ENCODE peak calls at places on chromosomes 16 and 17, in four cellular contexts. J, W, D and C are unnamed samples.

GRCh38 chr16:57341441-57342303 is 16.9 kb upstream of the CCL22 start:
- DNase-seq in W (no peak), D (no peak), J (no peak), C (no peak)

GRCh38 chr17:40419559-40420331 is 2.0 kb upstream of the TOP2A start:
- DNase-seq in W (no peak), D (no peak), J (no peak), C (no peak)

GRCh38 chr16:6382787-6383515 is 949.7 kb upstream of the RBFOX1 start:
- DNase-seq in J (no peak), W (no peak), D (no peak), C (no peak)

GRCh38 chr16:89152831-89153700 is 18.5 kb upstream of the CDH15 start:
- DNase-seq in W (no peak), D (no peak), J (no peak), C (no peak)

GRCh38 chr16:60151987-60152386 is 1417.9 kb upstream of the GOT2 start:
- DNase-seq in J (no peak), W (no peak), D (no peak), C (no peak)

GRCh38 chr17:81020767-81021497 is 14.0 kb upstream of the BAIAP2 start:
- DNase-seq in W (no peak), J (no peak), D (no peak), C (no peak)

GRCh38 chr17:1294157-1294717 is 14.8 kb downstream of the TRARG1 start:
- DNase-seq in W (no peak), J (no peak), D (no peak), C (no peak)

GRCh38 chr16:64092284-64092683 is 1029.6 kb downstream of the CDH11 start:
- DNase-seq in W (no peak), J (no peak), D (no peak), C (no peak)

GRCh38 chr16:57761301-57761700 is 25.7 kb downstream of the KATNB1 start:
- DNase-seq in D (no peak), W (no peak), J (no peak), C (no peak)

GRCh38 chr17:43637563-43638323 is 24.0 kb downstream of the MEOX1 start:
- DNase-seq in W (no peak), J (no peak), D (no peak), C (no peak)

GRCh38 chr17:57701121-57701520 is 44.0 kb downstream of the CCDC182 start:
- DNase-seq in J (no peak), D (no peak), W (no peak), C (no peak)

GRCh38 chr16:35298460-35299243 is 1839.2 kb downstream of the TP53TG3F start:
- DNase-seq in D (no peak), W (no peak), J (no peak), C (no peak)

GRCh38 chr17:9924735-9925191 is 19.7 kb upstream of the RCVRN start:
- DNase-seq in W (peak), D (peak), J (no peak), C (no peak)

GRCh38 chr16:4140652-4141051 is 24.4 kb upstream of the ADCY9 start:
- DNase-seq in D (no peak), W (no peak), J (no peak), C (no peak)

GRCh38 chr16:88195021-88195581 is 187.7 kb upstream of the ZNF469 start:
- DNase-seq in W (no peak), J (no peak), D (no peak), C (no peak)

GRCh38 chr17:49388692-49389513 is 25.8 kb downstream of the PHB1 start:
- DNase-seq in D (no peak), W (no peak), J (no peak), C (no peak)

GRCh38 chr16:24834459-24835335 is 11.1 kb upstream of the SLC5A11 start:
- DNase-seq in W (peak), D (peak), J (no peak), C (no peak)

GRCh38 chr17:37179893-37180292 is 195.9 kb upstream of the C17orf78 start:
- DNase-seq in D (no peak), J (no peak), W (no peak), C (no peak)

GRCh38 chr16:86306811-86307517 is 203.4 kb upstream of the FOXF1 start:
- DNase-seq in D (no peak), W (no peak), J (no peak), C (no peak)

GRCh38 chr17:55395803-55396505 is 25.7 kb downstream of the MMD start:
- DNase-seq in J (no peak), D (no peak), W (no peak), C (no peak)

GRCh38 chr16:87235810-87236515 is 81.2 kb downstream of the C16orf95 start:
- DNase-seq in W (peak), J (peak), D (no peak), C (no peak)

GRCh38 chr17:71869833-71870545 is 250.8 kb upstream of the SOX9 start:
- DNase-seq in W (no peak), J (no peak), D (peak), C (no peak)

GRCh38 chr17:57145347-57145746 is 60.3 kb downstream of the AKAP1 start:
- DNase-seq in W (no peak), D (no peak), J (no peak), C (no peak)

GRCh38 chr16:68086336-68086821 is 1.2 kb downstream of the NFATC3 start:
- DNase-seq in D (peak), J (no peak), W (no peak), C (no peak)

GRCh38 chr16:24700549-24701392 is 28.7 kb upstream of the TNRC6A start:
- DNase-seq in W (no peak), J (peak), D (no peak), C (peak)

GRCh38 chr17:4156750-4157381 is 13.9 kb downstream of the CYB5D2 start:
- DNase-seq in D (no peak), J (no peak), W (peak), C (no peak)
- TF ChIP-seq CTCF in D (no peak), J (no peak), W (no peak), C (no peak)

DNA sequence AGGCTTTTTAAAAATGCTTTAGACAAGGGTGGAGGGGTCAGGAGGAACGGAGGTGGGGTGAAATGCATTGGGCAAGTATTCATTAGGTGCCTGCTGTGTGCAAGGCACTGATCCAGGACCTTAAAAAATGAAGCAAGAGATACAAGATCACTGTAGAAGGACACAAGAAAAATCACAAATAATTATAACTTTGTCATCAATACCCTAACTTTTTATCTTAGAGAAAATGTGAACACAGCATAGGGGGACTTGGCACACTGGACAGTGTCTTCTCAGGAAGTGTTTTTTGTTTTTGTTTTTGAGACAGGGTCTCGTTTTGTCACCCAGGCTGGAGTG is 7.0 kb downstream of the EPOP start:
- DNase-seq in D (no peak), J (no peak), W (no peak), C (no peak)
- TF ChIP-seq CTCF in D (no peak), J (no peak), W (peak), C (no peak)

DNA sequence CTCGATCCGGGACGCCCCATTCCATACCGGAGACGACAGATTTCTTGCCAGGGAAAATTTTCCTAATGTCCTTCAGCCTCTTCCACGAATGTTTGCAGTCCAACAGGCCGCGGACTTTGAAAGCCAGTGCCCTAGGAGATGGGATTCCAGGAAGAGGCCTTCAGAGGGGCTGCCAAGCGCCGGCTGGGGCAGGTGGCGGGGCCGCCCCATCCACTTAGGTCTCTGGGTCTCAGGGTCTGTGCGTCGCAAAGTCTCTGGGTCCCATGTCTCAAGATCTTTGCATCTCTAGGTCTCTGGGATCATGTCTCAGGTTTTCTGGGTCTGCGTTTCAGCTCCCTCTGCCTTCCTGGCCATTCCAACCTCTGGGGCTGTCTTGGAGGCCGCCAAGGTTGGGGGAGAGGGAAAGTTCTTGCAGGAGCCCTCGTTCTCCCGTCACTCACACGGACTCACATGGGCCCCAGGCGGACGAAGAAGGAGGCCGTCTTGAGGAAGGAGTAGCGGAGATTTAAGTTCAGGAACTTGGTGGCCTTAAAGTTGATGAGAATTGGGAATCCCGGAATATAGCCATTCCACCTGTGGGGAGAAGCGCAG is 7.2 kb downstream of the ALOX12B start:
- DNase-seq in J (no peak), W (no peak), D (no peak), C (no peak)
- TF ChIP-seq CTCF in J (no peak), W (no peak), D (no peak), C (no peak)

DNA sequence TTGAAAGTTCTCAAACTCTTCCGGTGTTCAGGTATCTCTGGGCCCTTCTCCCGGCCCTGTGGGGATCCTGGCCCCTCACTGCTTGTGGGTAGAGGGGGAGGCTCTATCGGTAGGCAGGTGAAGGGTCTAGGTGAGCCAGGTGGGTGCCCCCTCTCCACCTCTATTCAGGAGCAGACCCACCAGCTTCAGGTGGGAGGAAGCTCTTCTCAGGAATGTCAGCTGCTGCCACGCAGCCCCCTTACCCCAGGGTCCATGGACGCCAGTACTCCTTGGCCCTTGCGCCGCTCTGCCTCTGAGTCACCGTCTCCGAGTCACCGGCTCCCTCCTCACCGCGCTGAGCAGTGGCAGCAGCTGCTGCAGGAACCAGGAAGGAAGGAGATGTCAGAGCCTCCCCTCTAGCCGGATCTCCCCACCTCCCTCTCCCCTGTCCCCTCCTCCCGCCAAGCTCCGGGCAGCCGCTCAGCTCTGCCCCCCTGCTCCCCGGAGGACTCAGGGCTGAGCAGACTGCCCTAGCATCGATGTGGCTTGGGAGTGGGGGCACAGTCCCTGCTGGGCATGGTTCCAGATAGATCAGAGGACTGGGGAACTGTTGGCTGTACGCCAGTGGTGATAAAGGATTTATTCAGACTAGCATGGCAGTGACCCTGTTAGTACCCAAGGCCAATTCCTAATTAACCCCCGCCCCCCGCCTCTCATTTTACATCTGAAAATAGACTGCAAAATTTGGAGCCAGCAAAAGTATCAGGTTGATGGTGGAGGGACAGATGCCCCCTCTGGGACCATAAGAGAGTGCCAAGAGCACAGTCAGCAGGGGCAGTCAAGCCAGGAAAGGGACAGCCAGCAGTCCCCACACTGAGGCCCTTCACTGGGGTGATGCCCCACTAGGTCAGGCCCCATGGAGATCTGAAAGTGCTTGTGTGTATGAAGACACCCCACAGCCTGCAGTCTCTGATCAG is at the start of gene OSBPL7:
- DNase-seq in W (peak), D (peak), J (peak), C (peak)
- TF ChIP-seq CTCF in W (no peak), D (peak), J (no peak), C (no peak)

GRCh38 chr16:81409016-81409556 is 35.5 kb upstream of the CMIP start:
- DNase-seq in J (no peak), W (no peak), D (no peak), C (no peak)

GRCh38 chr16:81403208-81403600 is 41.4 kb upstream of the CMIP start:
- DNase-seq in W (no peak), D (no peak), J (peak), C (no peak)

GRCh38 chr16:81403601-81404391 is 40.8 kb upstream of the CMIP start:
- DNase-seq in W (peak), J (peak), D (peak), C (peak)

GRCh38 chr16:81408409-81408950 is 36.1 kb upstream of the CMIP start:
- DNase-seq in W (no peak), D (no peak), J (no peak), C (no peak)

GRCh38 chr16:81405702-81406113 is 38.9 kb upstream of the CMIP start:
- DNase-seq in W (no peak), J (peak), D (no peak), C (no peak)
- TF ChIP-seq CTCF in W (no peak), J (no peak), D (peak), C (no peak)

DNA sequence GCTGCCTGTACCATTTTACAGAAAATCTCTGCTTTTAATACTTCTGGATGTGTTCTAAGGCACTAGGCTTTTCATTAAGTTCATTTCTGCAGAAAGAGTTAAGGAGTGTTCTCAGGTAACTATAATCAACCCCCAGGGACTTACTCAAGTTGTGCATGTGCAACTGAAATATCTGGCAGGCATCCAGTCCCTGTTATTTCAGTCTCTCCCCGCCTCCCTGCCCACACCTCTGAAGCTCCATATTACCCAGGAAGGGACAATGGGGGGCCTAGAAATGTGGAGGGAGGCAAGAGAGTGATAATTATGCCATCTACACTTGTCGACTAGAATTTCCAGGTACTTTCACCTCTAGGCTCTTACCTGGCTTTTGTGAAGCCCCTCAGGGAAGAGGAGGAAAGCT is 432.2 kb downstream of the MAF start:
- DNase-seq in J (no peak), D (no peak), W (no peak), C (no peak)
- TF ChIP-seq CTCF in J (no peak), D (no peak), W (no peak), C (no peak)